ENCODE peak calls at places on chromosome 17, in ten cellular contexts. R is H9; M is endodermal cell; V is non-pigmented ciliary epithelial cell; O is kidney tubule cell; W is adrenal gland; H is GM12865; N is GM12891; Y is activated CD8-positive, alpha-beta memory T cell treated with anti-CD3 and anti-CD28 coated beads, Interleukin-2, amount 50 U/mL, for 4 hours; T is GM23248. G is an unnamed sample.

GRCh38 chr17:82517230-82517865 is 2.2 kb upstream of the FOXK2 start:
- DNase-seq in R (no peak), W (no peak), Y (no peak), T (peak; percentile 82), O (no peak), H (no peak), M (no peak), V (no peak), N (no peak), G (no peak)

GRCh38 chr17:72358465-72358864 is 237.6 kb downstream of the SOX9 start:
- DNase-seq in O (peak; percentile 96), M (no peak), W (no peak), N (no peak), V (no peak), Y (no peak), R (no peak), H (no peak), T (peak; percentile 84), G (no peak)

GRCh38 chr17:76132574-76133338 is 8.3 kb downstream of the FOXJ1 start:
- DNase-seq in N (no peak), M (peak; percentile 98), R (peak; percentile 98), Y (no peak), H (no peak), W (no peak), T (no peak), O (peak; percentile 65), V (no peak), G (no peak)

GRCh38 chr17:66383353-66383752 is 80.9 kb downstream of the PRKCA start:
- DNase-seq in H (no peak), R (no peak), V (peak; percentile 67), Y (no peak), M (no peak), N (no peak), W (no peak), O (no peak), T (peak; percentile 95), G (no peak)

GRCh38 chr17:81429353-81429774 is 34.1 kb downstream of the BAHCC1 start:
- DNase-seq in Y (no peak), R (no peak), T (peak; percentile 86), N (no peak), H (no peak), V (no peak), O (peak; percentile 77), W (peak; percentile 93), M (no peak), G (no peak)

GRCh38 chr17:37500378-37500777 is 10.7 kb downstream of the DUSP14 start:
- DNase-seq in H (no peak), N (no peak), O (no peak), T (no peak), R (no peak), M (no peak), V (no peak), W (no peak), Y (no peak), G (no peak)

GRCh38 chr17:79608729-79609039 is 2.2 kb downstream of the RBFOX3 start:
- DNase-seq in V (no peak), R (no peak), N (no peak), H (no peak), T (no peak), Y (no peak), O (no peak), W (no peak), M (no peak), G (no peak)

GRCh38 chr17:40442392-40443195 is 656 bp upstream of the IGFBP4 start:
- DNase-seq in R (peak; percentile 67), T (peak; percentile 72), Y (no peak), H (no peak), O (peak; percentile 20), V (no peak), M (no peak), W (no peak), N (no peak), G (no peak)

GRCh38 chr17:45841883-45842525 is 2.7 kb upstream of the SPPL2C start:
- DNase-seq in M (no peak), H (no peak), T (no peak), V (no peak), Y (no peak), O (no peak), W (no peak), R (no peak), N (no peak), G (no peak)

GRCh38 chr17:17167986-17168385 is 38.1 kb downstream of the PLD6 start:
- DNase-seq in R (no peak), M (no peak), V (no peak), H (no peak), O (no peak), T (no peak), W (no peak), N (no peak), Y (no peak), G (no peak)

GRCh38 chr17:17492085-17492484 is 4.1 kb downstream of the RASD1 start:
- DNase-seq in T (no peak), O (no peak), Y (no peak), M (peak; percentile 54), N (no peak), W (no peak), R (no peak), V (no peak), H (no peak), G (no peak)

GRCh38 chr17:76714822-76715461 is 4.2 kb upstream of the MXRA7 start:
- DNase-seq in H (peak; percentile 64), M (peak; percentile 93), R (peak; percentile 61), Y (peak; percentile 80), V (no peak), T (peak; percentile 64), N (no peak), O (peak; percentile 48), W (peak; percentile 91), G (peak; percentile 85)

GRCh38 chr17:48490391-48491026 is 40.3 kb downstream of the HOXB1 start:
- DNase-seq in R (no peak), O (peak; percentile 79), W (no peak), H (no peak), Y (no peak), V (no peak), M (no peak), T (no peak), N (no peak), G (no peak)

GRCh38 chr17:62703776-62704380 is 76.4 kb downstream of the MRC2 start:
- DNase-seq in W (peak; percentile 79), R (peak; percentile 92), O (peak; percentile 83), V (no peak), N (peak; percentile 74), Y (peak; percentile 76), T (peak; percentile 87), M (peak; percentile 97), H (peak; percentile 69), G (peak; percentile 75)

G was measured in erythroblast.